ENCODE peak calls at places on chromosomes 13 and 19, in five cellular contexts. One of them, this sample, is unnamed.

GRCh38 chr19:58268344-58268743 is 10.4 kb upstream of the ZNF8 start:
- DNase-seq in breast epithelium: no peak
- DNase-seq in fibroblast of mammary gland: no peak
- DNase-seq in omental fat pad: no peak
- DNase-seq in uterus: no peak
- DNase-seq in this sample: no peak

GRCh38 chr19:532578-533484 is 1.3 kb downstream of the CDC34 start:
- DNase-seq in uterus: peak; percentile 81
- DNase-seq in omental fat pad: no peak
- DNase-seq in fibroblast of mammary gland: peak; percentile 74
- DNase-seq in breast epithelium: peak; percentile 70
- DNase-seq in this sample: peak; percentile 49

GRCh38 chr19:17332677-17333581 is 1.7 kb downstream of the ANO8 start:
- DNase-seq in omental fat pad: no peak
- DNase-seq in uterus: no peak
- DNase-seq in breast epithelium: no peak
- DNase-seq in fibroblast of mammary gland: peak; percentile 63
- DNase-seq in this sample: peak; percentile 59

GRCh38 chr13:101230271-101230890 is 185.9 kb downstream of the NALCN start:
- DNase-seq in uterus: no peak
- DNase-seq in fibroblast of mammary gland: no peak
- DNase-seq in omental fat pad: no peak
- DNase-seq in breast epithelium: no peak
- DNase-seq in this sample: no peak

GRCh38 chr19:48588670-48589399 is 17.7 kb upstream of the SPACA4 start:
- DNase-seq in uterus: peak; percentile 83
- DNase-seq in fibroblast of mammary gland: peak; percentile 78
- DNase-seq in omental fat pad: peak; percentile 85
- DNase-seq in breast epithelium: peak; percentile 86
- DNase-seq in this sample: peak; percentile 96

GRCh38 chr13:99354371-99354951 is 47.3 kb upstream of the GPR183 start:
- DNase-seq in breast epithelium: no peak
- DNase-seq in omental fat pad: no peak
- DNase-seq in uterus: no peak
- DNase-seq in fibroblast of mammary gland: no peak
- DNase-seq in this sample: no peak

GRCh38 chr19:1087813-1088418 is 7.3 kb downstream of the POLR2E start:
- DNase-seq in uterus: no peak
- DNase-seq in breast epithelium: no peak
- DNase-seq in omental fat pad: no peak
- DNase-seq in fibroblast of mammary gland: no peak
- DNase-seq in this sample: no peak

GRCh38 chr19:48656840-48657474 is 11.0 kb upstream of the CA11 start:
- DNase-seq in breast epithelium: no peak
- DNase-seq in omental fat pad: no peak
- DNase-seq in fibroblast of mammary gland: peak; percentile 96
- DNase-seq in uterus: no peak
- DNase-seq in this sample: no peak

GRCh38 chr13:55577082-55577846 is 1563.5 kb upstream of the PRR20A start:
- DNase-seq in omental fat pad: no peak
- DNase-seq in uterus: no peak
- DNase-seq in breast epithelium: no peak
- DNase-seq in fibroblast of mammary gland: no peak
- DNase-seq in this sample: peak; percentile 4

GRCh38 chr19:35816262-35816661 is 3.6 kb upstream of the PRODH2 start:
- DNase-seq in uterus: no peak
- DNase-seq in fibroblast of mammary gland: no peak
- DNase-seq in omental fat pad: no peak
- DNase-seq in breast epithelium: no peak
- DNase-seq in this sample: no peak

GRCh38 chr13:65926750-65927171 is 1303.4 kb downstream of the PCDH9 start:
- DNase-seq in omental fat pad: no peak
- DNase-seq in fibroblast of mammary gland: no peak
- DNase-seq in uterus: no peak
- DNase-seq in breast epithelium: no peak
- DNase-seq in this sample: peak; percentile 21

GRCh38 chr19:9043524-9043923 is 33.3 kb upstream of the MUC16 start:
- DNase-seq in breast epithelium: no peak
- DNase-seq in omental fat pad: no peak
- DNase-seq in uterus: no peak
- DNase-seq in fibroblast of mammary gland: no peak
- DNase-seq in this sample: no peak

GRCh38 chr19:35294328-35294727 is 2.4 kb downstream of the MAG start:
- DNase-seq in omental fat pad: no peak
- DNase-seq in fibroblast of mammary gland: no peak
- DNase-seq in uterus: no peak
- DNase-seq in breast epithelium: no peak
- DNase-seq in this sample: no peak

GRCh38 chr19:14542721-14543328 is 13.4 kb downstream of the TECR start:
- DNase-seq in breast epithelium: no peak
- DNase-seq in uterus: no peak
- DNase-seq in fibroblast of mammary gland: peak; percentile 65
- DNase-seq in omental fat pad: no peak
- DNase-seq in this sample: no peak

GRCh38 chr13:108274718-108275117 is 5.2 kb downstream of the TNFSF13B start:
- DNase-seq in breast epithelium: no peak
- DNase-seq in fibroblast of mammary gland: no peak
- DNase-seq in uterus: no peak
- DNase-seq in omental fat pad: no peak
- DNase-seq in this sample: no peak

GRCh38 chr19:53463263-53463662 is 4.3 kb upstream of the ZNF813 start:
- DNase-seq in uterus: peak; percentile 67
- DNase-seq in breast epithelium: peak; percentile 55
- DNase-seq in fibroblast of mammary gland: peak; percentile 7
- DNase-seq in omental fat pad: no peak
- DNase-seq in this sample: peak; percentile 19

GRCh38 chr19:13906525-13906904 is 514 bp downstream of the CC2D1A start:
- DNase-seq in breast epithelium: no peak
- DNase-seq in fibroblast of mammary gland: no peak
- DNase-seq in uterus: no peak
- DNase-seq in omental fat pad: no peak
- DNase-seq in this sample: no peak

GRCh38 chr13:55999709-56000108 is 1141.0 kb upstream of the PRR20A start:
- DNase-seq in breast epithelium: no peak
- DNase-seq in uterus: no peak
- DNase-seq in fibroblast of mammary gland: no peak
- DNase-seq in omental fat pad: no peak
- DNase-seq in this sample: no peak

GRCh38 chr19:18649371-18650047 is 12.7 kb downstream of the KLHL26 start:
- DNase-seq in fibroblast of mammary gland: peak; percentile 30
- DNase-seq in omental fat pad: no peak
- DNase-seq in breast epithelium: no peak
- DNase-seq in uterus: peak; percentile 76
- DNase-seq in this sample: peak; percentile 63

GRCh38 chr13:41976491-41976890 is 15.6 kb upstream of the VWA8 start:
- DNase-seq in breast epithelium: no peak
- DNase-seq in fibroblast of mammary gland: no peak
- DNase-seq in uterus: no peak
- DNase-seq in omental fat pad: no peak
- DNase-seq in this sample: no peak

GRCh38 chr13:112161441-112162301 is 94.7 kb downstream of the SOX1 start:
- DNase-seq in uterus: no peak
- DNase-seq in breast epithelium: peak; percentile 14
- DNase-seq in fibroblast of mammary gland: no peak
- DNase-seq in omental fat pad: no peak
- DNase-seq in this sample: no peak

GRCh38 chr19:51096473-51097165 is 11.6 kb downstream of the CTU1 start:
- DNase-seq in uterus: no peak
- DNase-seq in breast epithelium: no peak
- DNase-seq in fibroblast of mammary gland: peak; percentile 12
- DNase-seq in omental fat pad: no peak
- DNase-seq in this sample: no peak

GRCh38 chr19:4374451-4375163 is 25.7 kb downstream of the SH3GL1 start:
- DNase-seq in uterus: peak; percentile 84
- DNase-seq in breast epithelium: no peak
- DNase-seq in omental fat pad: peak; percentile 49
- DNase-seq in fibroblast of mammary gland: peak; percentile 96
- DNase-seq in this sample: no peak

GRCh38 chr19:35911790-35912189 is 3.7 kb upstream of the TYROBP start:
- DNase-seq in breast epithelium: peak; percentile 75
- DNase-seq in fibroblast of mammary gland: no peak
- DNase-seq in uterus: no peak
- DNase-seq in omental fat pad: no peak
- DNase-seq in this sample: no peak

GRCh38 chr19:33868821-33869412 is 72.2 kb downstream of the KCTD15 start:
- DNase-seq in fibroblast of mammary gland: no peak
- DNase-seq in breast epithelium: peak; percentile 56
- DNase-seq in omental fat pad: no peak
- DNase-seq in uterus: peak; percentile 24
- DNase-seq in this sample: peak; percentile 36

GRCh38 chr13:48233097-48233885 is at the start of gene ITM2B:
- DNase-seq in omental fat pad: no peak
- DNase-seq in uterus: no peak
- DNase-seq in breast epithelium: peak; percentile 73
- DNase-seq in fibroblast of mammary gland: peak; percentile 57
- DNase-seq in this sample: peak; percentile 77

GRCh38 chr13:105762096-105762495 is 773.4 kb downstream of the EFNB2 start:
- DNase-seq in breast epithelium: no peak
- DNase-seq in uterus: no peak
- DNase-seq in fibroblast of mammary gland: no peak
- DNase-seq in omental fat pad: no peak
- DNase-seq in this sample: no peak

GRCh38 chr13:42337808-42338600 is 66.1 kb downstream of the AKAP11 start:
- DNase-seq in omental fat pad: no peak
- DNase-seq in uterus: no peak
- DNase-seq in fibroblast of mammary gland: no peak
- DNase-seq in breast epithelium: no peak
- DNase-seq in this sample: no peak

GRCh38 chr13:106619688-106620555 is 52.0 kb upstream of the ARGLU1 start:
- DNase-seq in fibroblast of mammary gland: peak; percentile 73
- DNase-seq in omental fat pad: no peak
- DNase-seq in breast epithelium: no peak
- DNase-seq in uterus: no peak
- DNase-seq in this sample: peak; percentile 36

GRCh38 chr13:87669379-87669978 is 1.7 kb upstream of the SLITRK5 start:
- DNase-seq in breast epithelium: no peak
- DNase-seq in omental fat pad: no peak
- DNase-seq in fibroblast of mammary gland: peak; percentile 31
- DNase-seq in uterus: no peak
- DNase-seq in this sample: no peak

GRCh38 chr13:36370108-36370429 is 23.9 kb upstream of the SPART start:
- DNase-seq in uterus: peak; percentile 23
- DNase-seq in fibroblast of mammary gland: no peak
- DNase-seq in omental fat pad: no peak
- DNase-seq in breast epithelium: no peak
- DNase-seq in this sample: no peak

GRCh38 chr19:56312787-56313343 is 1.8 kb downstream of the ZSCAN5A start:
- DNase-seq in breast epithelium: no peak
- DNase-seq in uterus: no peak
- DNase-seq in omental fat pad: no peak
- DNase-seq in fibroblast of mammary gland: no peak
- DNase-seq in this sample: no peak

GRCh38 chr19:32824136-32824835 is 45.3 kb downstream of the SLC7A9 start:
- DNase-seq in uterus: no peak
- DNase-seq in omental fat pad: no peak
- DNase-seq in breast epithelium: no peak
- DNase-seq in fibroblast of mammary gland: no peak
- DNase-seq in this sample: peak; percentile 32

GRCh38 chr13:41216160-41216559 is 21.8 kb upstream of the KBTBD7 start:
- DNase-seq in omental fat pad: no peak
- DNase-seq in uterus: no peak
- DNase-seq in fibroblast of mammary gland: peak; percentile 27
- DNase-seq in breast epithelium: no peak
- DNase-seq in this sample: no peak

GRCh38 chr19:46412034-46412982 is 1.1 kb downstream of the CCDC8 start:
- DNase-seq in fibroblast of mammary gland: no peak
- DNase-seq in omental fat pad: no peak
- DNase-seq in uterus: no peak
- DNase-seq in breast epithelium: no peak
- DNase-seq in this sample: no peak
- TF ChIP-seq CTCF in fibroblast of mammary gland: no peak
- TF ChIP-seq CTCF in omental fat pad: no peak
- TF ChIP-seq CTCF in uterus: no peak
- TF ChIP-seq CTCF in breast epithelium: no peak
- TF ChIP-seq CTCF in this sample: no peak

GRCh38 chr13:44577236-44578063 is 1.3 kb upstream of the TSC22D1 start:
- DNase-seq in fibroblast of mammary gland: peak; percentile 94
- DNase-seq in breast epithelium: peak; percentile 95
- DNase-seq in omental fat pad: peak; percentile 77
- DNase-seq in uterus: peak; percentile 97
- DNase-seq in this sample: peak; percentile 99

GRCh38 chr13:44575035-44575434 is 1.1 kb downstream of the TSC22D1 start:
- DNase-seq in fibroblast of mammary gland: no peak
- DNase-seq in breast epithelium: no peak
- DNase-seq in uterus: no peak
- DNase-seq in omental fat pad: no peak
- DNase-seq in this sample: no peak

GRCh38 chr13:44574466-44574855 is 1.7 kb downstream of the TSC22D1 start:
- DNase-seq in uterus: no peak
- DNase-seq in omental fat pad: no peak
- DNase-seq in fibroblast of mammary gland: peak; percentile 40
- DNase-seq in breast epithelium: no peak
- DNase-seq in this sample: no peak

GRCh38 chr13:44576396-44577235 is 486 bp upstream of the TSC22D1 start:
- DNase-seq in uterus: peak; percentile 37
- DNase-seq in breast epithelium: no peak
- DNase-seq in omental fat pad: no peak
- DNase-seq in fibroblast of mammary gland: no peak
- DNase-seq in this sample: peak; percentile 63

GRCh38 chr13:44575741-44576395 is at the start of gene TSC22D1:
- DNase-seq in omental fat pad: no peak
- DNase-seq in uterus: peak; percentile 42
- DNase-seq in fibroblast of mammary gland: peak; percentile 51
- DNase-seq in breast epithelium: no peak
- DNase-seq in this sample: peak; percentile 57
- TF ChIP-seq CTCF in omental fat pad: no peak
- TF ChIP-seq CTCF in uterus: no peak
- TF ChIP-seq CTCF in fibroblast of mammary gland: no peak
- TF ChIP-seq CTCF in breast epithelium: no peak
- TF ChIP-seq CTCF in this sample: no peak

DNA sequence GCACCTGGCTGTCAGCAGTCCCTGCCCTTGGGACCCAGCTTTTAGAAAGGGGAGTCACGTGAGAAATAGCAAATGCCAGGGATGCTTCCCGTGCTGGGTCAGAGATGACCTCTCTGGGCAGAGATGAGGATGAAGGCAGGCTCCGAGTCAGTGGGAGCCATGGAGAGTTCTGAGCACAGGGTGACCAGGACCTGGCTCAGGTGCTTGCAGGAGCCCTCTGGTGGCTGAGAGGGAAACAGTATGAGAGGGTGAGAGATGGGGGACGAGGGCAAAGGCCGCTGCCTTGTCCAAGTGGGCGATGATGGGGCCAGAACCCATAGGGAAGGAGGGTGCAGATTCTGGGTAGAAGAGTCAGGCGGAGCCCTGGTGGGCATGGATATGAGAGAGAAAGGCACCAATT is 15.8 kb downstream of the TMED1 start:
- DNase-seq in breast epithelium: no peak
- DNase-seq in fibroblast of mammary gland: no peak
- DNase-seq in omental fat pad: no peak
- DNase-seq in uterus: no peak
- DNase-seq in this sample: no peak
- TF ChIP-seq CTCF in breast epithelium: no peak
- TF ChIP-seq CTCF in fibroblast of mammary gland: peak; percentile 34
- TF ChIP-seq CTCF in omental fat pad: no peak
- TF ChIP-seq CTCF in uterus: peak; percentile 3
- TF ChIP-seq CTCF in this sample: no peak

GRCh38 chr13:110477711-110478245 is 83.7 kb downstream of the RAB20 start:
- DNase-seq in breast epithelium: no peak
- DNase-seq in fibroblast of mammary gland: no peak
- DNase-seq in omental fat pad: no peak
- DNase-seq in uterus: no peak
- DNase-seq in this sample: no peak
- TF ChIP-seq CTCF in breast epithelium: no peak
- TF ChIP-seq CTCF in fibroblast of mammary gland: no peak
- TF ChIP-seq CTCF in omental fat pad: no peak
- TF ChIP-seq CTCF in uterus: no peak
- TF ChIP-seq CTCF in this sample: no peak

This sample was measured in nephron progenitor cell.